ENCODE peak calls at places on chromosomes 3 and 15, in four cellular contexts. S is HepG2, D is HCT116, G is K562. Q is an unnamed sample.

GRCh38 chr3:48405343-48405881 is 24.5 kb downstream of the PLXNB1 start:
- DNase-seq in G (no peak), S (no peak), D (no peak), Q (no peak)

GRCh38 chr3:54020436-54020835 is 101.9 kb upstream of the CACNA2D3 start:
- DNase-seq in G (no peak), S (no peak), D (no peak), Q (no peak)

GRCh38 chr3:192433704-192434103 is 293.6 kb downstream of the FGF12 start:
- DNase-seq in G (no peak), D (no peak), S (no peak), Q (no peak)

GRCh38 chr3:70970952-70971351 is 612.6 kb downstream of the FOXP1 start:
- DNase-seq in G (no peak), S (no peak), D (no peak), Q (no peak)

GRCh38 chr3:55584716-55585368 is 97.7 kb upstream of the WNT5A start:
- DNase-seq in D (no peak), S (no peak), G (no peak), Q (peak; percentile 41)

GRCh38 chr15:59537384-59537783 is 74.2 kb upstream of the GCNT3 start:
- DNase-seq in D (no peak), S (no peak), G (no peak), Q (no peak)

GRCh38 chr3:177061382-177061781 is 135.9 kb downstream of the TBL1XR1 start:
- DNase-seq in G (no peak), S (no peak), D (no peak), Q (no peak)

GRCh38 chr3:184813357-184813756 is 1.4 kb downstream of the VPS8 start:
- DNase-seq in D (no peak), S (no peak), G (no peak), Q (no peak)

GRCh38 chr3:177703788-177704187 is 506.5 kb upstream of the TBL1XR1 start:
- DNase-seq in S (no peak), G (no peak), D (no peak), Q (no peak)

GRCh38 chr15:51038258-51039042 is 56.3 kb downstream of the TNFAIP8L3 start:
- DNase-seq in S (peak; percentile 16), D (no peak), G (peak; percentile 47), Q (peak; percentile 10)

GRCh38 chr3:42801048-42801620 is 3.2 kb downstream of the HIGD1A start:
- DNase-seq in D (no peak), S (no peak), G (no peak), Q (no peak)

GRCh38 chr3:134579266-134579665 is 71.6 kb downstream of the KY start:
- DNase-seq in G (no peak), D (no peak), S (no peak), Q (no peak)

GRCh38 chr3:184912166-184912565 is 100.2 kb downstream of the VPS8 start:
- DNase-seq in D (no peak), G (no peak), S (no peak), Q (no peak)

GRCh38 chr15:89673162-89673506 is 6.0 kb downstream of the PLIN1 start:
- DNase-seq in S (peak; percentile 25), G (peak; percentile 74), D (peak; percentile 12), Q (peak; percentile 81)

GRCh38 chr15:71551566-71551965 is 258.8 kb upstream of the NR2E3 start:
- DNase-seq in S (no peak), D (no peak), G (no peak), Q (no peak)

GRCh38 chr3:63032876-63033275 is 157.7 kb upstream of the CADPS start:
- DNase-seq in G (no peak), D (no peak), S (no peak), Q (no peak)

GRCh38 chr15:88218557-88219214 is 37.9 kb downstream of the NTRK3 start:
- DNase-seq in S (no peak), G (no peak), D (no peak), Q (peak; percentile 66)

GRCh38 chr3:31926543-31926942 is 54.5 kb downstream of the OSBPL10 start:
- DNase-seq in D (no peak), G (no peak), S (no peak), Q (no peak)

GRCh38 chr3:119608591-119608990 is 10.9 kb downstream of the PLA1A start:
- DNase-seq in D (no peak), S (no peak), G (no peak), Q (no peak)

GRCh38 chr3:124107074-124107473 is 115.2 kb upstream of the ROPN1 start:
- DNase-seq in D (no peak), G (no peak), S (no peak), Q (no peak)

GRCh38 chr15:68526269-68526668 is 52.5 kb upstream of the CORO2B start:
- DNase-seq in D (no peak), G (no peak), S (no peak), Q (no peak)

GRCh38 chr15:69595009-69595825 is 142.6 kb downstream of the RPLP1 start:
- DNase-seq in G (no peak), S (no peak), D (no peak), Q (no peak)

GRCh38 chr15:75022808-75023193 is 589 bp upstream of the PPCDC start:
- DNase-seq in S (no peak), D (no peak), G (peak; percentile 45), Q (no peak)

GRCh38 chr3:37992271-37993066 is 1.9 kb downstream of the VILL start:
- DNase-seq in G (no peak), S (peak; percentile 48), D (no peak), Q (no peak)

GRCh38 chr15:39936187-39936586 is 2.3 kb downstream of the EIF2AK4 start:
- DNase-seq in G (no peak), S (no peak), D (no peak), Q (no peak)

GRCh38 chr15:32908135-32908801 is 190.5 kb downstream of the GREM1 start:
- DNase-seq in S (no peak), G (no peak), D (no peak), Q (no peak)

GRCh38 chr3:32960404-32961160 is 9.1 kb downstream of the CCR4 start:
- DNase-seq in G (no peak), S (no peak), D (no peak), Q (no peak)

GRCh38 chr3:88203537-88204143 is 53.9 kb downstream of the C3orf38 start:
- DNase-seq in D (peak; percentile 36), S (peak; percentile 40), G (peak; percentile 38), Q (peak; percentile 51)

GRCh38 chr3:5010706-5011554 is 31.7 kb downstream of the BHLHE40 start:
- DNase-seq in S (no peak), D (no peak), G (no peak), Q (no peak)

GRCh38 chr15:73078722-73079121 is 26.5 kb downstream of the NEO1 start:
- DNase-seq in D (no peak), S (peak; percentile 73), G (no peak), Q (no peak)

GRCh38 chr3:191356586-191357439 is 26.5 kb upstream of the UTS2B start:
- DNase-seq in S (no peak), D (peak; percentile 42), G (no peak), Q (no peak)

GRCh38 chr3:43489918-43490317 is 131.9 kb downstream of the ANO10 start:
- DNase-seq in D (no peak), S (no peak), G (no peak), Q (no peak)

GRCh38 chr3:71859128-71859519 is 74.2 kb upstream of the PROK2 start:
- DNase-seq in G (peak; percentile 10), S (peak; percentile 16), D (peak; percentile 27), Q (peak; percentile 55)

GRCh38 chr3:99520511-99520910 is 117.9 kb upstream of the COL8A1 start:
- DNase-seq in G (no peak), D (no peak), S (no peak), Q (no peak)

GRCh38 chr3:52395503-52395865 is 49.4 kb downstream of the SEMA3G start:
- DNase-seq in G (no peak), S (no peak), D (no peak), Q (no peak)

GRCh38 chr3:20657566-20657965 is 471.6 kb upstream of the SGO1 start:
- DNase-seq in G (no peak), D (no peak), S (no peak), Q (no peak)

GRCh38 chr3:196604548-196604947 is 34.9 kb upstream of the NRROS start:
- DNase-seq in G (no peak), D (no peak), S (no peak), Q (no peak)

GRCh38 chr15:63236272-63236671 is 41.1 kb upstream of the APH1B start:
- DNase-seq in S (no peak), G (no peak), D (no peak), Q (no peak)
- H3K4me1 ChIP-seq in S (peaks cover 23% of the 10 kb centered on the region), G (peaks cover 7% of the 10 kb centered on the region), D (no peaks in the 10 kb centered on the region), Q (peaks cover 48% of the 10 kb centered on the region)

GRCh38 chr3:66948853-66949252 is 49.3 kb upstream of the KBTBD8 start:
- DNase-seq in S (no peak), G (no peak), D (no peak), Q (no peak)
- TF ChIP-seq ELF1 in S (no peak), G (no peak), D (no peak), Q (no peak)

DNA sequence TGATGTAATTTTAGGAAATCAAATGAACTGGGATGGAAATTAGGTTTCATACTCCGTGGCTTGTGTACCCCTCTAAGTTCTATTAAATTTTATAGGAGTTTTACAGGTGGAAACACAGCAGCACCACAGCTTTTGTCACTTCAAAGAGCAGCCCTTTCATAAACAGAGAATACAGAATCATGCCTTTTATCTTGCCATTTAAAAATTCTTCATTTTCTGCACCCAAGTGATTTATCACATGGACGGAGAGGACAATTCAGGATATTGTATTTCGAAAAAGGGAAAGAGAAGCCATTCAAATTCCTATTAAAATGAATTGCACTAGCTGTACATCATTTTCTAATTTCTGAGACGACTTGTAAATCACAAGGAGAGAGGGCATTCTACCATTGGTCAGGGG is 245.4 kb downstream of the PTPRG start:
- DNase-seq in S (no peak), G (no peak), D (no peak), Q (no peak)
- H3K4me1 ChIP-seq in S (peaks cover 40% of the 10 kb centered on the region), G (no peaks in the 10 kb centered on the region), D (no peaks in the 10 kb centered on the region), Q (no peaks in the 10 kb centered on the region)

DNA sequence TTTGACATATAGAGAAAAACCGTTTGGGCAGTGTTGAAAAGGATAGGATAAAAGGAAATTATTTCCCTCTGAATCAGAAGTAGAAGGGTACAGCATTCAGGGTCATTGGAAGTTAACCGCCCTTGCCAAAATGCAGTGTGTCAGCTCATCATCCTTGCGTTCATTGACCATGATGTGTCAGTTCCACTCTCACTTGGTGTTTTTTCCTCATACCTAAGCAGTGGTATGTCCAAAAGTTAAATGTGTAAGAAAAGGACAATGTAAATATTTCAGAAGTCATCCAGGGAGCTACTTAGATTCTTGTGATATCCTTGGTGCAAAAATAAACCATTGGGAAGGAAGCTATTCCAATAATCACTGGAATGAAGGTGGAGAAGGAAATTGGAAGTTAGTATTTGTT is 50.7 kb downstream of the MAP6D1 start:
- DNase-seq in G (no peak), S (no peak), D (no peak), Q (no peak)
- TF ChIP-seq ELF1 in G (no peak), S (no peak), D (no peak), Q (no peak)

DNA sequence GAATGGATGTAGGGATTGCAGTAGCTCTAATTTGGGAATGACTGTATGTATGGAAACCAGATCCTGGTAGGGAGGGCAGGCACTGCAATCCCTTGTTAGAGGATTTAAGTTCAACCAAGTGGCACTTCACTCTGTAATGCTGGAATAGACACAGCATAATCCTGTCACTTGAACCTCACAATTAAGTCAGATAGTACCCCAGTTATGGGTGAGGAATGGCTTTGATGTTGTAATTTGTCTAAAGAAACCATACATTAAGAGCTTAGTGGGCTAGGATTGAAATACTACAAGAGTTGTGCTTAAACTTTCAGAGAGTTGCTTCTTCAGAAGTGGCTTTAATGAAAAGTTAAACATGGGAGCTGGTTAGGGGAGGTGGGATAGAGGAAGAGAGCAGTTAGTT is 9.3 kb downstream of the RAB7A start:
- DNase-seq in D (no peak), G (no peak), S (no peak), Q (no peak)
- H3K4me1 ChIP-seq in D (no peaks in the 10 kb centered on the region), G (no peaks in the 10 kb centered on the region), S (peaks cover 44% of the 10 kb centered on the region), Q (no peaks in the 10 kb centered on the region)

GRCh38 chr3:111715911-111716523 is 120.9 kb upstream of the ZBED2 start:
- DNase-seq in D (no peak), S (peak; percentile 47), G (peak; percentile 17), Q (peak; percentile 53)
- TF ChIP-seq ELF1 in D (no peak), S (no peak), G (no peak), Q (no peak)